ENCODE peak calls at places on chromosomes 12 and 14, in four cellular contexts. O, Q, I and E are unnamed samples.

GRCh38 chr12:109228664-109229063 is 80.4 kb downstream of the FOXN4 start:
- DNase-seq in O (no peak), Q (no peak), I (no peak), E (no peak)

GRCh38 chr14:39268393-39268792 is 34.7 kb downstream of the MIA2 start:
- DNase-seq in O (peak), Q (peak), I (no peak), E (no peak)

GRCh38 chr14:89231426-89232113 is 185.5 kb downstream of the FOXN3 start:
- DNase-seq in O (no peak), Q (peak), I (no peak), E (no peak)

GRCh38 chr14:68257969-68258368 is 438.4 kb downstream of the RAD51B start:
- DNase-seq in O (no peak), Q (no peak), I (no peak), E (no peak)

GRCh38 chr12:27109339-27110023 is 27.1 kb upstream of the C12orf71 start:
- DNase-seq in O (no peak), Q (no peak), I (no peak), E (no peak)

GRCh38 chr12:59119676-59120075 is 199.4 kb upstream of the LRIG3 start:
- DNase-seq in O (no peak), Q (no peak), I (no peak), E (no peak)

GRCh38 chr12:87216436-87216835 is 812.8 kb downstream of the C12orf50 start:
- DNase-seq in O (peak), Q (no peak), I (no peak), E (no peak)

GRCh38 chr12:2894961-2895360 is 4.3 kb downstream of the TULP3 start:
- DNase-seq in O (no peak), Q (no peak), I (no peak), E (no peak)